ENCODE peak calls at places on chromosomes 12 and 14, in four cellular contexts. One of them, this sample, is unnamed.

GRCh38 chr12:5713599-5714001 is 231.5 kb downstream of the ANO2 start:
- DNase-seq in stomach: no peak
- DNase-seq in Peyer's patch: no peak
- DNase-seq in lower leg skin: no peak
- DNase-seq in this sample: no peak

GRCh38 chr12:52242442-52243263 is 9.6 kb downstream of the KRT7 start:
- DNase-seq in stomach: no peak
- DNase-seq in Peyer's patch: no peak
- DNase-seq in lower leg skin: peak
- DNase-seq in this sample: no peak

GRCh38 chr14:56995010-56995409 is 184.7 kb upstream of the OTX2 start:
- DNase-seq in stomach: no peak
- DNase-seq in Peyer's patch: no peak
- DNase-seq in lower leg skin: no peak
- DNase-seq in this sample: no peak

GRCh38 chr12:70052931-70053497 is 190.2 kb upstream of the CNOT2 start:
- DNase-seq in stomach: peak
- DNase-seq in Peyer's patch: peak
- DNase-seq in lower leg skin: no peak
- DNase-seq in this sample: peak

GRCh38 chr14:21036746-21037145 is 2.1 kb upstream of the RNASE13 start:
- DNase-seq in stomach: no peak
- DNase-seq in Peyer's patch: no peak
- DNase-seq in lower leg skin: peak
- DNase-seq in this sample: no peak

GRCh38 chr14:47675489-47676300 is at the start of gene MDGA2:
- DNase-seq in stomach: no peak
- DNase-seq in Peyer's patch: no peak
- DNase-seq in lower leg skin: no peak
- DNase-seq in this sample: no peak

GRCh38 chr14:31834616-31835015 is 242.5 kb upstream of the ARHGAP5 start:
- DNase-seq in stomach: no peak
- DNase-seq in Peyer's patch: no peak
- DNase-seq in lower leg skin: no peak
- DNase-seq in this sample: no peak

GRCh38 chr12:59134750-59135149 is 214.4 kb upstream of the LRIG3 start:
- DNase-seq in stomach: no peak
- DNase-seq in Peyer's patch: no peak
- DNase-seq in lower leg skin: no peak
- DNase-seq in this sample: no peak

GRCh38 chr12:120468271-120468845 is 1.2 kb downstream of the SRSF9 start:
- DNase-seq in stomach: peak
- DNase-seq in Peyer's patch: peak
- DNase-seq in lower leg skin: peak
- DNase-seq in this sample: peak

GRCh38 chr12:6774557-6775062 is 2.3 kb downstream of the LAG3 start:
- DNase-seq in stomach: no peak
- DNase-seq in Peyer's patch: no peak
- DNase-seq in lower leg skin: no peak
- DNase-seq in this sample: no peak

GRCh38 chr12:92759634-92760268 is 57.0 kb downstream of the PLEKHG7 start:
- DNase-seq in stomach: no peak
- DNase-seq in Peyer's patch: no peak
- DNase-seq in lower leg skin: no peak
- DNase-seq in this sample: no peak

GRCh38 chr14:78721756-78722455 is 551.7 kb downstream of the NRXN3 start:
- DNase-seq in stomach: no peak
- DNase-seq in Peyer's patch: no peak
- DNase-seq in lower leg skin: no peak
- DNase-seq in this sample: no peak

GRCh38 chr14:69107407-69108003 is 45.4 kb downstream of the DCAF5 start:
- DNase-seq in stomach: peak
- DNase-seq in Peyer's patch: peak
- DNase-seq in lower leg skin: no peak
- DNase-seq in this sample: peak

GRCh38 chr12:75553398-75553797 is 42.0 kb upstream of the KRR1 start:
- DNase-seq in stomach: no peak
- DNase-seq in Peyer's patch: no peak
- DNase-seq in lower leg skin: no peak
- DNase-seq in this sample: no peak

GRCh38 chr12:110102255-110102654 is 21.9 kb upstream of the IFT81 start:
- DNase-seq in stomach: no peak
- DNase-seq in Peyer's patch: peak
- DNase-seq in lower leg skin: no peak
- DNase-seq in this sample: peak

GRCh38 chr12:123900898-123901376 is 71.7 kb downstream of the CCDC92 start:
- DNase-seq in stomach: no peak
- DNase-seq in Peyer's patch: no peak
- DNase-seq in lower leg skin: no peak
- DNase-seq in this sample: no peak

GRCh38 chr12:63276537-63277365 is 125.8 kb upstream of the AVPR1A start:
- DNase-seq in stomach: peak
- DNase-seq in Peyer's patch: peak
- DNase-seq in lower leg skin: no peak
- DNase-seq in this sample: peak

GRCh38 chr12:47133981-47134380 is 54.2 kb upstream of the AMIGO2 start:
- DNase-seq in stomach: no peak
- DNase-seq in Peyer's patch: no peak
- DNase-seq in lower leg skin: no peak
- DNase-seq in this sample: no peak

GRCh38 chr12:31672521-31672920 is 13.0 kb downstream of the ETFBKMT start:
- DNase-seq in stomach: no peak
- DNase-seq in Peyer's patch: no peak
- DNase-seq in lower leg skin: no peak
- DNase-seq in this sample: no peak

GRCh38 chr12:120515496-120515895 is 13.5 kb downstream of the COQ5 start:
- DNase-seq in stomach: no peak
- DNase-seq in Peyer's patch: no peak
- DNase-seq in lower leg skin: no peak
- DNase-seq in this sample: no peak

GRCh38 chr14:68247281-68247680 is 427.7 kb downstream of the RAD51B start:
- DNase-seq in stomach: no peak
- DNase-seq in Peyer's patch: no peak
- DNase-seq in lower leg skin: no peak
- DNase-seq in this sample: no peak

GRCh38 chr14:70086685-70087379 is 101.9 kb downstream of the SLC8A3 start:
- DNase-seq in stomach: peak
- DNase-seq in Peyer's patch: peak
- DNase-seq in lower leg skin: no peak
- DNase-seq in this sample: peak

GRCh38 chr14:71985538-71986234 is 53.5 kb downstream of the RGS6 start:
- DNase-seq in stomach: no peak
- DNase-seq in Peyer's patch: no peak
- DNase-seq in lower leg skin: no peak
- DNase-seq in this sample: no peak

GRCh38 chr12:95611676-95612309 is 60.5 kb upstream of the USP44 start:
- DNase-seq in stomach: no peak
- DNase-seq in Peyer's patch: no peak
- DNase-seq in lower leg skin: no peak
- DNase-seq in this sample: no peak

GRCh38 chr12:3589745-3590144 is 98.7 kb downstream of the PRMT8 start:
- DNase-seq in stomach: no peak
- DNase-seq in Peyer's patch: no peak
- DNase-seq in lower leg skin: no peak
- DNase-seq in this sample: no peak

GRCh38 chr12:45216297-45216982 is 545 bp downstream of the ANO6 start:
- DNase-seq in stomach: peak
- DNase-seq in Peyer's patch: peak
- DNase-seq in lower leg skin: peak
- DNase-seq in this sample: peak

GRCh38 chr12:45214071-45214470 is 1.8 kb upstream of the ANO6 start:
- DNase-seq in stomach: no peak
- DNase-seq in Peyer's patch: no peak
- DNase-seq in lower leg skin: no peak
- DNase-seq in this sample: no peak

GRCh38 chr12:45216983-45217485 is 1.1 kb downstream of the ANO6 start:
- DNase-seq in stomach: no peak
- DNase-seq in Peyer's patch: no peak
- DNase-seq in lower leg skin: no peak
- DNase-seq in this sample: no peak

GRCh38 chr12:45214739-45215418 is 1.0 kb upstream of the ANO6 start:
- DNase-seq in stomach: no peak
- DNase-seq in Peyer's patch: no peak
- DNase-seq in lower leg skin: no peak
- DNase-seq in this sample: no peak

DNA sequence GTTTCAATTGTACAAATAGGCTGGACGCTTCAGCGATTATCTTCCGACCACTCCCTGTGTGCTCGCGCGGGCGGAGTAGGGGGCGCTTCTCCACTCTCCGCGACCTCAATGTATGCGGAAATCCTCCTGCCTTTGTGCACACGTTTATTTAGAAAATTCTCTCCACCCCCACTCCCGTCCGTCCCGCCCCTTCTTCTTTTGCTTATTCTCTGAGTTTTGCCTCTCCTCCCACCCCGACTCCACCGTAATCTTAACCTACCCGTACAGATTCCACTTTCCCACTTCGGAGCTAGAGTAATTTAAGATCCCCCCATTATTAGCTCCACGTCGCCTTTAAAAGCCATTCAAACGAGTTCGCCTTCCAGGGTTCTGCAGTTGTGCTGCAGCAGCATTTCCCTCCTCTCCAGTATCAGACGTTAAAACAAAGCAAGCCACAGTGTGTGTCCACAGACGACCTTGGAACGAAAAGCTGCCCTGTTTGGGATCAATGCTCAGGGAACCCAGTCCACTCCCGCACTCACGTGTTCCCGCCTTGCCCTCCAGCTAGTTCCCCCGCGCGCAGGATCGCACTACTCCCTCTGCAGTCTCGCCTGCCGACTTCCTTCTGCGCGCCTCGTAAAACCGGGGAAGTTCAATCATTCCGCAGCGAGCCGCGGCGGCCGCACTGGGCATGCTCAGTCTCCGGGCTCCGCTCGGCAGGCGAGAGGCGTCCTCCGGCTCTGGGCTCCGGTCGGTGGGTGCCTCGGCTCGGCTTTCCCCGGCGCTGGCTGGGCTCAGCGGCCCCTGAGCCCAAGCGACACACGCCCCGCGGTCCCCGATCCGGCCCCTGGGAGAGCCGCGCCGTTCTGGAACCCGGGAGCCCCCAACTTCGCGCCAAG is at the start of gene ANO6:
- DNase-seq in stomach: peak
- DNase-seq in Peyer's patch: peak
- DNase-seq in lower leg skin: peak
- DNase-seq in this sample: peak
- TF ChIP-seq POLR2A in stomach: peak
- TF ChIP-seq POLR2A in Peyer's patch: peak
- TF ChIP-seq POLR2A in lower leg skin: no peak
- TF ChIP-seq POLR2A in this sample: peak

DNA sequence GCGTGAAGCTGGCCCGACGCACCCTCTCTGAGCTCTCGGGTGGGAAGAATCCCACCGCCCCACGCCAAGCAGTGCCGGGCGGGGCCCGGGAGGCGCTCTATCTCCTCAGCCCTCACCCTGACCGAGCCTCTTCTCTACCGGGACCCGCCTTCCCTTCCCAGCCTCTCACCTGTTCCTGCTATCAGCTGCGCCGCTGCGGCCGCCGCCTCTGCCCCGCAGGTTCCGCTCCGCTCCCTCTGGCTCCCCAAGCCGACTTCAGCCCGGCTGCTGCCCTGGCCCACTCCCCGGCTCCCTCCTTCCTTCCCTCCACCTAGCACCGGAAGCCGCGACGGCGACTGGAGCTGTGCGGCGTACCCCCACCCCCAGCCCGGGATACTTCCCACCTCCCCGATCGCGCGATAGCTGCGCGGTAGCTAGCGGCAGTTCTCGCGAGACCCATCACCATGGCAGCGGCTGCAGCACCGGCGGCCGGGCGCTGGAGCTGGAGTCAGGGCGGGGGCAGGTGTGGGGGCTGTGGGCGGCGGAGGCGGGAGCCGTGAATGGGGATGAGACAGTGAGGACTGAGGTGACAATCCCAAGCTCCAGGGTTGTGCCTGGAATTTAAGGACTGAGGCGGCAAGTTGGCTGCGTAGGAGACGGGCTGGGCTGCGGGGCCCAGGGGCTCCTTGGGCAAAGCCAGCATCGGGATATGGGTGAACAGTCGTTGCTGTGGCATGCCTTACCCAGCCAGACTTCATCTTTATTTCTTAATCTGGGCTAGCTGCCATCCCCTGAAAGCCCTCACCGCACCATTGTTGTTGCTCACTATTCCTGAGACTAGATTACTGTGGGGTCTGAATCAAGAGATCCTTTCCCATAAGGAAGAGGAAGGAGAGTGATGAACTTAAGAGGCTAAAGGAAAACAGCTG is at the start of gene ARF3:
- DNase-seq in stomach: peak
- DNase-seq in Peyer's patch: peak
- DNase-seq in lower leg skin: peak
- DNase-seq in this sample: peak
- TF ChIP-seq POLR2A in stomach: no peak
- TF ChIP-seq POLR2A in Peyer's patch: peak
- TF ChIP-seq POLR2A in lower leg skin: no peak
- TF ChIP-seq POLR2A in this sample: peak

GRCh38 chr14:99727096-99727870 is 43.2 kb downstream of the CYP46A1 start:
- DNase-seq in stomach: peak
- DNase-seq in Peyer's patch: peak
- DNase-seq in lower leg skin: peak
- DNase-seq in this sample: no peak

GRCh38 chr14:99729991-99730875 is 46.1 kb downstream of the CYP46A1 start:
- DNase-seq in stomach: peak
- DNase-seq in Peyer's patch: peak
- DNase-seq in lower leg skin: peak
- DNase-seq in this sample: peak

GRCh38 chr14:99730876-99731351 is 46.8 kb downstream of the CYP46A1 start:
- DNase-seq in stomach: no peak
- DNase-seq in Peyer's patch: peak
- DNase-seq in lower leg skin: peak
- DNase-seq in this sample: no peak

GRCh38 chr14:99728231-99728920 is 44.3 kb downstream of the CYP46A1 start:
- DNase-seq in stomach: peak
- DNase-seq in Peyer's patch: peak
- DNase-seq in lower leg skin: peak
- DNase-seq in this sample: no peak

GRCh38 chr14:99728981-99729451 is 44.9 kb downstream of the CYP46A1 start:
- DNase-seq in stomach: no peak
- DNase-seq in Peyer's patch: no peak
- DNase-seq in lower leg skin: peak
- DNase-seq in this sample: no peak
- TF ChIP-seq POLR2A in stomach: no peak
- TF ChIP-seq POLR2A in Peyer's patch: no peak
- TF ChIP-seq POLR2A in lower leg skin: no peak
- TF ChIP-seq POLR2A in this sample: no peak

DNA sequence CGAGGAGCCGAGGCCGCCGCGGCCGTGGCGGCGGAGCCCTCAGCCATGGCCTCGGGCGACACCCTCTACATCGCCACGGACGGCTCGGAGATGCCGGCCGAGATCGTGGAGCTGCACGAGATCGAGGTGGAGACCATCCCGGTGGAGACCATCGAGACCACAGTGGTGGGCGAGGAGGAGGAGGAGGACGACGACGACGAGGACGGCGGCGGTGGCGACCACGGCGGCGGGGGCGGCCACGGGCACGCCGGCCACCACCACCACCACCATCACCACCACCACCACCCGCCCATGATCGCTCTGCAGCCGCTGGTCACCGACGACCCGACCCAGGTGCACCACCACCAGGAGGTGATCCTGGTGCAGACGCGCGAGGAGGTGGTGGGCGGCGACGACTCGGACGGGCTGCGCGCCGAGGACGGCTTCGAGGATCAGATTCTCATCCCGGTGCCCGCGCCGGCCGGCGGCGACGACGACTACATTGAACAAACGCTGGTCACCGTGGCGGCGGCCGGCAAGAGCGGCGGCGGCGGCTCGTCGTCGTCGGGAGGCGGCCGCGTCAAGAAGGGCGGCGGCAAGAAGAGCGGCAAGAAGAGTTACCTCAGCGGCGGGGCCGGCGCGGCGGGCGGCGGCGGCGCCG is 376 bp downstream of the YY1 start:
- DNase-seq in stomach: no peak
- DNase-seq in Peyer's patch: peak
- DNase-seq in lower leg skin: peak
- DNase-seq in this sample: peak
- TF ChIP-seq POLR2A in stomach: no peak
- TF ChIP-seq POLR2A in Peyer's patch: no peak
- TF ChIP-seq POLR2A in lower leg skin: no peak
- TF ChIP-seq POLR2A in this sample: no peak